ENCODE peak calls at places on chromosomes 1 and 21, in seven cellular contexts. J is HCT116, A is ovary, X is A549, N is tibial nerve, R is Peyer's patch, W is IMR-90. Y is an unnamed sample.

GRCh38 chr1:245652660-245653427 is 498.1 kb downstream of the KIF26B start:
- DNase-seq in J (no peak), A (no peak), X (no peak), N (no peak), R (no peak), W (no peak), Y (no peak)

GRCh38 chr21:31558839-31559367 is 100.6 kb upstream of the SOD1 start:
- DNase-seq in J (peak), A (peak), X (peak), N (peak), R (peak), W (peak), Y (peak)

GRCh38 chr21:26844258-26845065 is 747 bp downstream of the ADAMTS1 start:
- DNase-seq in J (no peak), A (peak), X (peak), N (peak), R (no peak), W (peak), Y (no peak)

GRCh38 chr1:12617901-12618660 is at the start of gene DHRS3:
- DNase-seq in J (peak), A (peak), X (peak), N (peak), R (peak), W (peak), Y (no peak)

GRCh38 chr1:222815367-222815765 is 527 bp downstream of the DISP1 start:
- DNase-seq in J (no peak), A (no peak), X (peak), N (peak), R (peak), W (no peak), Y (no peak)

GRCh38 chr1:61585714-61586113 is 139.2 kb downstream of the TM2D1 start:
- DNase-seq in J (no peak), A (no peak), X (no peak), N (no peak), R (no peak), W (no peak), Y (no peak)

GRCh38 chr1:66980745-66981367 is 56.1 kb downstream of the MIER1 start:
- DNase-seq in J (no peak), A (no peak), X (peak), N (no peak), R (no peak), W (peak), Y (no peak)

GRCh38 chr1:23149110-23149509 is 19.5 kb downstream of the LUZP1 start:
- DNase-seq in J (no peak), A (no peak), X (peak), N (no peak), R (peak), W (no peak), Y (no peak)

GRCh38 chr1:52848423-52848822 is 5.9 kb downstream of the ZYG11A start:
- DNase-seq in J (no peak), A (no peak), X (no peak), N (no peak), R (no peak), W (no peak), Y (no peak)
- TF ChIP-seq POLR2A in J (no peak), A (no peak), X (no peak), N (no peak), R (no peak), W (no peak), Y (no peak)

GRCh38 chr1:64744492-64745180 is at the start of gene RAVER2:
- DNase-seq in J (peak), A (peak), X (peak), N (peak), R (peak), W (peak), Y (peak)
- TF ChIP-seq POLR2A in J (peak), A (no peak), X (no peak), N (no peak), R (peak), W (no peak), Y (no peak)

GRCh38 chr1:230107941-230108340 is 40.9 kb downstream of the GALNT2 start:
- DNase-seq in J (no peak), A (no peak), X (no peak), N (no peak), R (no peak), W (no peak), Y (no peak)

GRCh38 chr1:230105245-230105753 is 38.3 kb downstream of the GALNT2 start:
- DNase-seq in J (no peak), A (no peak), X (no peak), N (no peak), R (no peak), W (no peak), Y (no peak)

GRCh38 chr1:230104395-230105244 is 37.6 kb downstream of the GALNT2 start:
- DNase-seq in J (peak), A (peak), X (peak), N (peak), R (peak), W (peak), Y (peak)

GRCh38 chr1:230103341-230104173 is 36.5 kb downstream of the GALNT2 start:
- DNase-seq in J (no peak), A (no peak), X (no peak), N (no peak), R (no peak), W (peak), Y (no peak)

GRCh38 chr1:230105754-230106625 is 39.0 kb downstream of the GALNT2 start:
- DNase-seq in J (peak), A (no peak), X (peak), N (no peak), R (peak), W (peak), Y (peak)
- TF ChIP-seq POLR2A in J (no peak), A (no peak), X (no peak), N (no peak), R (no peak), W (no peak), Y (no peak)

GRCh38 chr1:153973478-153973877 is 4.0 kb downstream of the JTB start:
- DNase-seq in J (no peak), A (no peak), X (no peak), N (no peak), R (no peak), W (no peak), Y (no peak)
- TF ChIP-seq POLR2A in J (no peak), A (no peak), X (no peak), N (no peak), R (no peak), W (no peak), Y (no peak)

GRCh38 chr1:64470670-64471217 is 815 bp downstream of the CACHD1 start:
- DNase-seq in J (no peak), A (peak), X (peak), N (no peak), R (peak), W (no peak), Y (peak)
- TF ChIP-seq POLR2A in J (no peak), A (no peak), X (no peak), N (no peak), R (no peak), W (no peak), Y (no peak)

DNA sequence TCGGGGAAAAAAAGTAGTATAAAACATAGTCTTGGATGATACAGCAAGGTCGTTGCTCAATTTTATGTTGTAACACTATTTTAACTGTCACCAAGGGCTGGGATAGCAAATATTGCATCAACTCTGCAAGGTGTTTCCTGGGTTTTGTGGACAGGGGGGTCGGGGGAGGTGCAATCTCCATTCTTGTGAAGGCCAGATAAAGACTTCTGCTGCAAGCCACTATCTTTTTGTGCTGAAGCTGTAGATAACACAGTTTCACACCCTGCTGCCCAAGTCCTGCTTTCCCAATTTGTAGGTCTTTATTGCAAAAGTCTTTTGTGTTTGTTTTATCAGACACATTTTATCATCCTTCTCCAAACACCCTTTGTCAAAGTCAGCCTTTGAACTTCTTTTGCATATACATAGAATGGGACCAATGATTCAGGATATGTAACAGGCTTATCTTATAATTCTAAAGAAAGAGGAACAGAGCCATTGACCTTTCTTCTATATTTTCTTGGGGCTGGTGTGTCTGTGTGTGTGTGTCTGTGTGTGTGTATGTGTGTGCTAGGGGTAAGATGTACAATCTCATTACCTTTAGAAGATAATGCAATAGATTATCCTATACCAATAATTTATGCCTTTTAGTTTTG is 140.6 kb downstream of the RUNX1 start:
- DNase-seq in J (no peak), A (no peak), X (peak), N (peak), R (no peak), W (no peak), Y (no peak)
- TF ChIP-seq POLR2A in J (no peak), A (no peak), X (no peak), N (no peak), R (no peak), W (no peak), Y (no peak)

DNA sequence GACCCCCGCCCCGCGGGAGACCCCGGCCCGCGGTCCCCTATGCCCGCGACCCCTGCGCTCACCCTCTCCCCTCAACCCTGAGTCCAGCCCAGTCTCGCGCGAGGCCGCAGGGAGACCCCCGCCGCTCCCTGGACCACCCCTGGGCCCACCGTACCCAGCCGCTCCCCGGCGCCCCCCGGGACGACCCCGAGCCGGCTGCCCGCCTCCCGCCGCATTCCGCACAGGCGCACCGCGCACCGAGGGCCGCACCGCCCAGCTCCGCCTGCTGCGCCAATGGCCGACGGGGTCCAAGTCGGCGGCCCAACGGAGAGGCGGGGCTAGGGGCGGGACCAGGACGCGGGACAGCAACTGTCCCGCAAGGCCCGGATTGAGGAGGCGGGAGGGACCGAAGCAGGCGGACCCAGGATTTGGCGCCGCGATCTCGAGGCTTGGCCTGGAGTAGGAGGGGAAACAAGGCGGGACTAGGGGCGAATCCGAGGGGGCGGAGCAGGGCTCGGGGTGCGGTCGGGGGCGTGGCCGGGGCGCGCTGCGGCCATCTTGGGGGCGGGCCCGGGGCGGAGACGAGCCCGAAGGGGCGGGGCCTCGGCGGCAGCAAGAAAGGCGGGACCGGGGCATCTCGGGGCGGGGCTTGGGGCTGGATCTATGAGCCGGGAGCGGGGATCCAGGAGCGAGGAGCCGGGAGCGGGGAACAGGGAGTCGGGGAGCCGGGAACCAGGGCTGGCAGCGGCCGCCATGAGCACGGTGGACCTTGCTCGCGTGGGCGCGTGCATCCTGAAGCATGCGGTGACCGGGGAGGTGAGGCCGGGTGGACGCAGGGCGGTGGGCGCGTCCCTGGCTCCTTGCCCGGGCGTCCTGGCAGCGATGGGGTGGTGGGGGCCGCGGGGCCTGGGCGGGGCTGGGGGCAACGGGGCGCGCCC is at the start of gene PRXL2B:
- DNase-seq in J (peak), A (peak), X (peak), N (peak), R (peak), W (peak), Y (peak)
- TF ChIP-seq POLR2A in J (peak), A (peak), X (peak), N (peak), R (peak), W (no peak), Y (peak)

GRCh38 chr1:159556931-159557369 is 21.1 kb upstream of the OR10J5 start:
- DNase-seq in J (no peak), A (no peak), X (no peak), N (no peak), R (no peak), W (no peak), Y (no peak)
- TF ChIP-seq POLR2A in J (no peak), A (no peak), X (no peak), N (no peak), R (no peak), W (no peak), Y (no peak)

DNA sequence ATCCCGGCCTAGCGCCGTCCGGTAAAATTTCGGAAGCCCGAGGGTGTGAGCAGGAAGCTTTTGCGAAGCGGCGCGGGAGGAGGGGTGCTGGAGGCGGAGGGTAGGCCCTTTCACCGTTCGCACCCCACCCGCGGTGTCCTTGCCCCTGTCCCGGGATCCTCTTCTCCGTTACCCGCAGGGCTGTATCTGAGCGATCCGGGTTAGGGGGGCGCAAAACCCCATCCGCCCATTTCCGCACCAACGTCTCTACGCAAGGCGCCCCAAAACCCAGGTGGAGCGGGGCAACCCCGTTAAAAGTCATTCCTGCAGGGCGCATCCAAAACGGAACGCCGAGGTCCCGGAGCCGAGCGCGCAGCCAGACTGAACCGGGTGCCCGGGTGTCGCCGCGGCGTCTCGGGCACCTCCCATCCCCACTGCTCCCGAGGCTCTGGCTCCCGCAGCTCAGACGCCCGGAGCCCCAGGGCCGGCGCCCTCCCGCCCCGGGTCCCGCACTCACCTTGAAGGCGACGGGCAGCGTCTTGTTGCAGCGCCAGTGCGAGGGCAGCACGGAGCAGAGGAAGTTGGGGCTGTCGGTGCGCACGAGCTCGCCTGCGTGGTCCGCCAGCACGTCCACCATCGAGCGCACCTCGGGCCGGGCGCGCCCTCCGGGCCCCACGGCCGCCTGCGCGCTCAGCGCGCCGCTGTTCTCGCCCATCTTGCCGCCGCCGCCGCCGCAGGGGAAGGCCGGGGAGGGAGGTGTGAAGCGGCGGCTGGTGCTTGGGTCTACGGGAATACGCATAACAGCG is 793 bp downstream of the RUNX3 start:
- DNase-seq in J (no peak), A (no peak), X (peak), N (no peak), R (peak), W (no peak), Y (no peak)
- TF ChIP-seq POLR2A in J (no peak), A (no peak), X (no peak), N (no peak), R (no peak), W (no peak), Y (no peak)